ENCODE peak calls at places on chromosomes 11 and 22, in four cellular contexts. E is HL-60, M is GM12878, S is K562. K is an unnamed sample.

GRCh38 chr11:79415912-79416311 is 24.9 kb downstream of the TENM4 start:
- DNase-seq in S (no peak), E (no peak), M (no peak), K (no peak)

GRCh38 chr11:57805780-57806179 is 44.2 kb downstream of the CTNND1 start:
- DNase-seq in M (no peak), E (no peak), S (no peak), K (no peak)

GRCh38 chr22:24952837-24953293 is 349 bp downstream of the KIAA1671 start:
- DNase-seq in S (no peak), M (no peak), E (no peak), K (peak)

GRCh38 chr22:50281957-50282356 is 11.8 kb upstream of the MAPK11 start:
- DNase-seq in S (no peak), E (no peak), M (no peak), K (no peak)

GRCh38 chr11:68160100-68160695 is 39.0 kb upstream of the CHKA start:
- DNase-seq in S (no peak), E (no peak), M (no peak), K (no peak)

GRCh38 chr11:90646266-90646665 is 423.4 kb upstream of the CHORDC1 start:
- DNase-seq in E (no peak), M (no peak), S (no peak), K (no peak)

GRCh38 chr11:117045956-117046355 is 52.3 kb downstream of the SIK3 start:
- DNase-seq in S (no peak), E (peak), M (no peak), K (no peak)

GRCh38 chr11:3057069-3057963 is at the start of gene CARS1:
- DNase-seq in M (peak), S (peak), E (peak), K (peak)

GRCh38 chr11:34656062-34656720 is 35.3 kb downstream of the EHF start:
- DNase-seq in M (no peak), S (no peak), E (no peak), K (no peak)

GRCh38 chr11:71996946-71997345 is 1.8 kb upstream of the IL18BP start:
- DNase-seq in E (peak), M (no peak), S (no peak), K (no peak)

GRCh38 chr11:113278925-113279324 is 35.5 kb upstream of the TTC12 start:
- DNase-seq in M (no peak), E (no peak), S (no peak), K (no peak)

GRCh38 chr11:113281052-113281725 is 33.2 kb upstream of the TTC12 start:
- DNase-seq in M (no peak), E (no peak), S (no peak), K (no peak)

GRCh38 chr11:113279591-113279990 is 34.8 kb upstream of the TTC12 start:
- DNase-seq in S (no peak), E (no peak), M (no peak), K (no peak)

GRCh38 chr11:113275602-113276001 is 38.8 kb upstream of the TTC12 start:
- DNase-seq in M (no peak), E (no peak), S (no peak), K (no peak)

DNA sequence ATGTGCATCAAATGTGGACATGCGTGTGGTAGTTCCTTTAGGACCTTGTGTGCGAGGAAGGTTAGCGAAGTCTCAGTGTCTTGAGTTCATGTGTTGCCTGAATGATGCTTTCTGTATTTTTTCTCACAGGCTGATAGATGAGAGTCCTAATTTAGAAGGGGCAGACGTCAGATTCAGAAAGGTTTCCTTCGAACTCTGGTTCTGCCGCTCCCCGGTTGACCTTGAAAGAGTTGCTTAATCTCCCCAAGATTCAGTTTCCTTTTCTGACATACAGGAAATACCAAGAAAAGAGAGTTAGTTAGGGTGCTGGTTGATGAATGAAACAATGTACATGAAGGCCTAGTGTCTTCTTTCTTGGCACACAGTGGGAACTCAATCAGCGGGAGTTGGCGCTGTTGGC is 35.9 kb upstream of the TTC12 start:
- DNase-seq in M (no peak), E (no peak), S (no peak), K (no peak)
- TF ChIP-seq SPI1 in M (no peak), E (no peak), S (no peak), K (no peak)

GRCh38 chr22:23498811-23499798 is 81.0 kb downstream of the IGLL1 start:
- DNase-seq in S (no peak), E (no peak), M (no peak), K (no peak)

GRCh38 chr22:23501244-23501643 is 78.8 kb downstream of the IGLL1 start:
- DNase-seq in M (no peak), S (no peak), E (no peak), K (no peak)

GRCh38 chr22:23500508-23501208 is 79.4 kb downstream of the IGLL1 start:
- DNase-seq in S (no peak), M (no peak), E (no peak), K (no peak)

GRCh38 chr22:23501708-23502107 is 78.4 kb downstream of the IGLL1 start:
- DNase-seq in M (no peak), E (no peak), S (no peak), K (no peak)

GRCh38 chr22:23499845-23500500 is 80.1 kb downstream of the IGLL1 start:
- DNase-seq in S (no peak), M (no peak), E (no peak), K (no peak)
- TF ChIP-seq SPI1 in S (no peak), M (no peak), E (no peak), K (no peak)

GRCh38 chr22:30874431-30875370 is 93.9 kb downstream of the MORC2 start:
- DNase-seq in M (no peak), S (no peak), E (no peak), K (no peak)
- TF ChIP-seq SPI1 in M (no peak), S (no peak), E (no peak), K (no peak)

GRCh38 chr22:48517039-48518030 is 1310.3 kb downstream of the BRD1 start:
- DNase-seq in E (no peak), S (no peak), M (no peak), K (no peak)
- TF ChIP-seq SPI1 in E (no peak), S (no peak), M (no peak), K (no peak)

DNA sequence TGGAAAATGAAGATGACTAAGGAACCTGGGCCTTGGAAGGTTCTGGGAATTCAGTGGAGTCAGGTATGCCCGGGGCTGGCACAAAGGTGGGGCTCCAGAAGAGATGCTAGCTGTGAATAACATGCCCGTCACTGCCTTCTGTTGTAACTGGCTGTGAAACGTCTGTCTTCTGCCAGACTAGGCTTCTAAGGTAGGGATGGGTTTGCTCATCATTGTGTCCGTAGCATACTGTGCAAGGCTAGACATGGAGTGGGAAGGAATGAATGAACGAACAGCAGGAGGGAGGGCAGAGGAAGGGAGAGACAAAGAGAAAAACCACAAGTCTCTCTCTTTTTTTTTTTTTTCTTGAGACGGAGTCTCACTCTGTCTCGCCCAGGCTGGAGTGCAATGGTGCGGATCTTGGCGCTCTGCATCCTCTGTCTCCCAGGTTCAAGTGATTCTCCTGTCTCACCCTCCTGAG is 327.4 kb downstream of the MN1 start:
- DNase-seq in S (no peak), M (no peak), E (no peak), K (no peak)
- TF ChIP-seq SPI1 in S (no peak), M (no peak), E (no peak), K (no peak)

GRCh38 chr11:10866893-10867331 is 9.1 kb upstream of the ZBED5 start:
- DNase-seq in S (no peak), M (no peak), E (no peak), K (no peak)
- TF ChIP-seq SPI1 in S (no peak), M (no peak), E (no peak), K (no peak)